ENCODE peak calls at places on chromosome 10, in five cellular contexts. G, A, S, U and B are unnamed samples.

GRCh38 chr10:35421553-35422178 is 85.4 kb downstream of the CCNY start:
- DNase-seq in S (no peak), U (no peak), G (peak), A (no peak), B (peak)

GRCh38 chr10:70765794-70766594 is 19.2 kb downstream of the TBATA start:
- DNase-seq in U (peak), G (no peak), S (no peak), A (no peak), B (no peak)

GRCh38 chr10:91339729-91340128 is 70.4 kb upstream of the HECTD2 start:
- DNase-seq in G (no peak), A (no peak), S (no peak), U (no peak), B (no peak)

GRCh38 chr10:78852856-78853255 is 215.9 kb upstream of the ZMIZ1 start:
- DNase-seq in A (no peak), S (no peak), G (no peak), U (no peak), B (peak)

GRCh38 chr10:108970016-108970415 is 953.3 kb downstream of the XPNPEP1 start:
- DNase-seq in G (no peak), U (peak), A (no peak), S (peak), B (peak)

GRCh38 chr10:130403153-130403890 is 267.1 kb downstream of the GLRX3 start:
- DNase-seq in U (no peak), A (no peak), S (no peak), G (no peak), B (no peak)

GRCh38 chr10:88850712-88851111 is 932 bp downstream of the ANKRD22 start:
- DNase-seq in U (no peak), S (no peak), A (no peak), G (no peak), B (no peak)

GRCh38 chr10:24457661-24458318 is 248.9 kb downstream of the KIAA1217 start:
- DNase-seq in G (no peak), A (no peak), S (no peak), U (no peak), B (no peak)

GRCh38 chr10:33186150-33186549 is 148.3 kb downstream of the NRP1 start:
- DNase-seq in A (no peak), U (no peak), S (no peak), G (no peak), B (no peak)

GRCh38 chr10:118255355-118255754 is 86.8 kb downstream of the FAM204A start:
- DNase-seq in A (no peak), U (no peak), S (no peak), G (no peak), B (no peak)

GRCh38 chr10:71015674-71016073 is 127.3 kb upstream of the PCBD1 start:
- DNase-seq in S (no peak), G (no peak), A (no peak), U (no peak), B (no peak)

GRCh38 chr10:44311563-44311905 is 73.4 kb downstream of the CXCL12 start:
- DNase-seq in G (no peak), U (no peak), S (no peak), A (no peak), B (no peak)

GRCh38 chr10:58373446-58373834 is 11.8 kb upstream of the TFAM start:
- DNase-seq in A (no peak), G (no peak), U (no peak), S (no peak), B (no peak)

GRCh38 chr10:18400201-18400910 is 251.0 kb downstream of the NSUN6 start:
- DNase-seq in S (peak), U (no peak), A (no peak), G (no peak), B (peak)

GRCh38 chr10:73859441-73860049 is 14.8 kb downstream of the CAMK2G start:
- DNase-seq in A (no peak), G (no peak), U (no peak), S (no peak), B (no peak)

GRCh38 chr10:32033171-32033570 is 23.1 kb downstream of the KIF5B start:
- DNase-seq in A (no peak), G (no peak), U (no peak), S (no peak), B (no peak)

GRCh38 chr10:70494966-70495365 is 16.4 kb downstream of the PALD1 start:
- DNase-seq in S (no peak), A (peak), U (no peak), G (no peak), B (peak)

GRCh38 chr10:110514848-110515247 is 17.1 kb downstream of the DUSP5 start:
- DNase-seq in G (no peak), S (no peak), U (no peak), A (no peak), B (no peak)

GRCh38 chr10:4018054-4018511 is 233.1 kb upstream of the KLF6 start:
- DNase-seq in U (no peak), A (no peak), S (no peak), G (no peak), B (no peak)

GRCh38 chr10:35552622-35553342 is 52.4 kb upstream of the GJD4 start:
- DNase-seq in S (no peak), G (no peak), U (no peak), A (no peak), B (no peak)

GRCh38 chr10:6247041-6247712 is 44.4 kb downstream of the PFKFB3 start:
- DNase-seq in S (no peak), G (no peak), A (peak), U (no peak), B (no peak)

GRCh38 chr10:87705339-87705738 is 45.7 kb downstream of the PAPSS2 start:
- DNase-seq in S (no peak), G (peak), U (no peak), A (no peak), B (peak)

GRCh38 chr10:18685555-18685954 is 26.3 kb downstream of the ARL5B start:
- DNase-seq in U (no peak), G (no peak), A (no peak), S (no peak), B (no peak)

GRCh38 chr10:36280886-36281499 is 638.9 kb upstream of the FZD8 start:
- DNase-seq in G (no peak), U (no peak), S (no peak), A (no peak), B (peak)

GRCh38 chr10:66799474-66799873 is 126.4 kb upstream of the LRRTM3 start:
- DNase-seq in A (no peak), S (no peak), U (no peak), G (no peak), B (peak)

GRCh38 chr10:6399241-6399701 is 180.8 kb downstream of the PRKCQ start:
- DNase-seq in S (no peak), G (no peak), U (no peak), A (peak), B (peak)

GRCh38 chr10:29882766-29883165 is 176.6 kb downstream of the JCAD start:
- DNase-seq in S (no peak), U (no peak), G (no peak), A (no peak), B (no peak)

GRCh38 chr10:78756604-78757442 is 311.9 kb upstream of the ZMIZ1 start:
- DNase-seq in U (no peak), G (peak), A (peak), S (peak), B (peak)

GRCh38 chr10:114526497-114527238 is 122.4 kb upstream of the AFAP1L2 start:
- DNase-seq in S (peak), A (peak), U (peak), G (no peak), B (peak)

GRCh38 chr10:25465582-25466372 is 291.0 kb downstream of the GPR158 start:
- DNase-seq in G (no peak), S (no peak), U (no peak), A (no peak), B (peak)

GRCh38 chr10:5575144-5575481 is 50.4 kb downstream of the CALML3 start:
- DNase-seq in G (no peak), S (no peak), A (no peak), U (no peak), B (no peak)

GRCh38 chr10:70381491-70382421 is 669 bp downstream of the LRRC20 start:
- DNase-seq in A (peak), G (no peak), U (no peak), S (peak), B (no peak)

GRCh38 chr10:33746176-33746575 is 411.7 kb upstream of the NRP1 start:
- DNase-seq in U (no peak), S (no peak), G (no peak), A (no peak), B (no peak)

GRCh38 chr10:89479255-89479654 is 56.1 kb downstream of the SLC16A12 start:
- DNase-seq in S (no peak), G (peak), A (no peak), U (no peak), B (no peak)

GRCh38 chr10:110168601-110169481 is 38.6 kb upstream of the MXI1 start:
- DNase-seq in S (no peak), G (no peak), U (no peak), A (peak), B (no peak)

GRCh38 chr10:69704231-69704630 is 74.2 kb downstream of the FAM241B start:
- DNase-seq in S (no peak), A (no peak), U (no peak), G (no peak), B (no peak)

GRCh38 chr10:114767589-114768393 is 53.8 kb upstream of the FHIP2A start:
- DNase-seq in G (no peak), S (peak), U (no peak), A (no peak), B (no peak)

GRCh38 chr10:10849306-10849705 is 168.4 kb upstream of the CELF2 start:
- DNase-seq in A (no peak), S (no peak), U (no peak), G (no peak), B (no peak)

GRCh38 chr10:133461027-133461426 is 7.3 kb downstream of the SCART1 start:
- DNase-seq in G (no peak), A (no peak), U (no peak), S (no peak), B (no peak)

GRCh38 chr10:132252412-132252811 is 55.3 kb downstream of the STK32C start:
- DNase-seq in G (no peak), U (no peak), S (no peak), A (no peak), B (no peak)
- TF ChIP-seq CTCF in G (no peak), U (no peak), S (no peak), A (no peak), B (peak)

GRCh38 chr10:116268976-116269375 is 4.0 kb downstream of the GFRA1 start:
- DNase-seq in U (no peak), A (no peak), G (no peak), S (no peak), B (no peak)
- TF ChIP-seq CTCF in U (no peak), A (no peak), G (no peak), S (no peak), B (no peak)

GRCh38 chr10:120755771-120756170 is 95.4 kb upstream of the WDR11 start:
- DNase-seq in A (no peak), U (no peak), S (no peak), G (no peak), B (no peak)

GRCh38 chr10:120761951-120762350 is 89.2 kb upstream of the WDR11 start:
- DNase-seq in G (no peak), S (no peak), A (no peak), U (no peak), B (no peak)

GRCh38 chr10:120765241-120765803 is 85.8 kb upstream of the WDR11 start:
- DNase-seq in A (no peak), S (no peak), G (no peak), U (no peak), B (no peak)

DNA sequence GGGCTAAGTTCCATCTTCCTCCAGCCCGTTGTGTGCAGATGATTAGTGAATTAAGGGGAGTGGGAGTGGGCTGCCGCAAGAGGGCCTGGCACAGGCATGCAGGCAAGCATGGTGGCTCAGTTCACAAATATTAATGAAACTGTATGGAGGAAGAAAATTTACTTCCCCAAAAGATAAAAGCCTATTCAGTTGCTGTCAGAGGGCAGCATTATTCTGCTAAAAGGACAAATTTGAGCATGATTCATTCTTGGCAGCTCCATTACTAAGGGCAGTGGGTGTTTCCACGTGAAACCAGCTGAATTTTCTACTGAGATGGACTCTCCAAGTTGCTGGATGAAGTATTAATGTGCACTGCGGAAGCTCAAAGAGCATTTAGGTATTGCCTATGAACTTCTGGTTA is 90.9 kb upstream of the WDR11 start:
- DNase-seq in S (no peak), A (no peak), G (no peak), U (no peak), B (no peak)
- TF ChIP-seq CTCF in S (no peak), A (no peak), G (no peak), U (no peak), B (no peak)

DNA sequence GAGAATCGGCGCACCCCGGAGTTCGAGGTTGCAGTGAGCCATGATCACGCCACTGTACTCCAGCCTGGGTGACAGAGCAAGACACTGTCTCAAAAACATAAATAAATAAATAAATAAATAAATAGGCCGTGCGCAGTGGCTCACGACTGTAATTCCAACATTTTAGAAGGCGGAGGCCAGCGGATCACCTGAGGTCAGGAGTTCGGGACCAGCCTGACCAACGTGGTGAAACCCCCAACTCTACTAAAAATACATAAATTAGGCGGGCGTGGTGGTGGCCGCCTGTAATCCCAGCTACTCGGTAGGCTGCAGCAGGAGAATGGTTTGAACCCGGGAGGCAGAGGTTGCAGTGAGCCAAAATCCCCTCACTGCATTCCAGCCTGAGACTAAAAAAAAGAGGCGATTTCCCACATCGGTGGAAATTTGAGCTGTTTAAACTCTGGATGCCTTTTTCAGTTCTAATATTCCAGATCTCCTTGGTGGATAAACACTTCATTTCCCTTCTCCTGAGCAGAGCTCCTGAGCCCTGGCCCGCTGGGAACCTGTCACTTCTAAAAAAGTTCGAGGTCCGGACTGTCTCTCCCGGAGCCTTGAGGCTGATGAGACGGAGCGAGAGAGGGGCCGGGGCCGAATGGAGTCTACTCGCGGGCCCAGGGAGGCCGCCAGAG is 2.0 kb upstream of the NFKB2 start:
- DNase-seq in U (no peak), A (no peak), S (no peak), G (no peak), B (no peak)
- TF ChIP-seq CTCF in U (no peak), A (peak), S (peak), G (peak), B (peak)

GRCh38 chr10:127881262-127881661 is 11.5 kb downstream of the CLRN3 start:
- DNase-seq in U (no peak), G (no peak), S (no peak), A (no peak), B (no peak)
- TF ChIP-seq CTCF in U (no peak), G (no peak), S (no peak), A (no peak), B (no peak)

GRCh38 chr10:50990568-50991495 is 83.5 kb upstream of the PRKG1 start:
- DNase-seq in S (peak), A (peak), U (no peak), G (peak), B (peak)
- TF ChIP-seq CTCF in S (no peak), A (no peak), U (no peak), G (no peak), B (no peak)